ENCODE peak calls at places on chromosomes 6 and 20, in five cellular contexts. One of them, this sample, is unnamed.
A peak's percentile ranks its signal among the peaks of the same experiment; 100 is the strongest.

GRCh38 chr6:133707456-133707855 is 181.5 kb upstream of the TCF21 start:
- DNase-seq in IMR-90: peak; percentile 97
- DNase-seq in H9: no peak
- DNase-seq in neuronal stem cell: no peak
- DNase-seq in H1: no peak
- DNase-seq in this sample: peak; percentile 91

GRCh38 chr20:6108330-6108729 is 14.5 kb downstream of the FERMT1 start:
- DNase-seq in IMR-90: no peak
- DNase-seq in H9: peak; percentile 34
- DNase-seq in neuronal stem cell: no peak
- DNase-seq in H1: no peak
- DNase-seq in this sample: no peak

GRCh38 chr6:109867970-109868358 is 110.1 kb upstream of the GPR6 start:
- DNase-seq in IMR-90: no peak
- DNase-seq in H9: no peak
- DNase-seq in neuronal stem cell: no peak
- DNase-seq in H1: no peak
- DNase-seq in this sample: peak; percentile 57

GRCh38 chr6:153962548-153962947 is 76.5 kb upstream of the OPRM1 start:
- DNase-seq in IMR-90: no peak
- DNase-seq in H9: no peak
- DNase-seq in neuronal stem cell: no peak
- DNase-seq in H1: no peak
- DNase-seq in this sample: peak; percentile 11

GRCh38 chr6:134436281-134436815 is 118.4 kb upstream of the SGK1 start:
- DNase-seq in IMR-90: peak; percentile 99
- DNase-seq in H9: no peak
- DNase-seq in neuronal stem cell: no peak
- DNase-seq in H1: no peak
- DNase-seq in this sample: peak; percentile 98

GRCh38 chr6:83097204-83097603 is 29.7 kb downstream of the DOP1A start:
- DNase-seq in IMR-90: no peak
- DNase-seq in H9: no peak
- DNase-seq in neuronal stem cell: no peak
- DNase-seq in H1: no peak
- DNase-seq in this sample: no peak

GRCh38 chr20:49948178-49948577 is 12.0 kb downstream of the RNF114 start:
- DNase-seq in IMR-90: peak; percentile 52
- DNase-seq in H9: no peak
- DNase-seq in neuronal stem cell: no peak
- DNase-seq in H1: no peak
- DNase-seq in this sample: peak; percentile 79

GRCh38 chr6:7414811-7415210 is 25.2 kb downstream of the RIOK1 start:
- DNase-seq in IMR-90: peak; percentile 94
- DNase-seq in H9: no peak
- DNase-seq in neuronal stem cell: no peak
- DNase-seq in H1: no peak
- DNase-seq in this sample: peak; percentile 88

GRCh38 chr6:68740828-68741500 is 105.9 kb downstream of the ADGRB3 start:
- DNase-seq in IMR-90: no peak
- DNase-seq in H9: no peak
- DNase-seq in neuronal stem cell: no peak
- DNase-seq in H1: no peak
- DNase-seq in this sample: no peak

GRCh38 chr6:150600302-150601017 is 775 bp downstream of the PLEKHG1 start:
- DNase-seq in IMR-90: peak; percentile 26
- DNase-seq in H9: peak; percentile 83
- DNase-seq in neuronal stem cell: peak; percentile 84
- DNase-seq in H1: peak; percentile 73
- DNase-seq in this sample: peak; percentile 61

GRCh38 chr6:79574636-79575035 is 37.4 kb upstream of the LCA5 start:
- DNase-seq in IMR-90: peak; percentile 78
- DNase-seq in H9: peak; percentile 39
- DNase-seq in neuronal stem cell: no peak
- DNase-seq in H1: no peak
- DNase-seq in this sample: peak; percentile 73

GRCh38 chr20:62267543-62267942 is 29.2 kb downstream of the OSBPL2 start:
- DNase-seq in IMR-90: no peak
- DNase-seq in H9: no peak
- DNase-seq in neuronal stem cell: no peak
- DNase-seq in H1: no peak
- DNase-seq in this sample: no peak

GRCh38 chr6:124659427-124659826 is 302.8 kb upstream of the RNF217 start:
- DNase-seq in IMR-90: no peak
- DNase-seq in H9: no peak
- DNase-seq in neuronal stem cell: no peak
- DNase-seq in H1: no peak
- DNase-seq in this sample: no peak

GRCh38 chr6:167647333-167647732 is 179.4 kb upstream of the AFDN start:
- DNase-seq in IMR-90: no peak
- DNase-seq in H9: no peak
- DNase-seq in neuronal stem cell: no peak
- DNase-seq in H1: no peak
- DNase-seq in this sample: no peak

GRCh38 chr20:588476-588875 is 21.6 kb downstream of the TCF15 start:
- DNase-seq in IMR-90: no peak
- DNase-seq in H9: no peak
- DNase-seq in neuronal stem cell: no peak
- DNase-seq in H1: no peak
- DNase-seq in this sample: no peak

GRCh38 chr20:51306521-51307358 is 235.8 kb downstream of the NFATC2 start:
- DNase-seq in IMR-90: peak; percentile 70
- DNase-seq in H9: peak; percentile 91
- DNase-seq in neuronal stem cell: peak; percentile 74
- DNase-seq in H1: peak; percentile 92
- DNase-seq in this sample: peak; percentile 71

GRCh38 chr6:158972241-158973233 is 27.5 kb downstream of the RSPH3 start:
- DNase-seq in IMR-90: peak; percentile 69
- DNase-seq in H9: no peak
- DNase-seq in neuronal stem cell: no peak
- DNase-seq in H1: no peak
- DNase-seq in this sample: peak; percentile 61

GRCh38 chr6:135358251-135358821 is 139.2 kb downstream of the AHI1 start:
- DNase-seq in IMR-90: peak; percentile 97
- DNase-seq in H9: no peak
- DNase-seq in neuronal stem cell: no peak
- DNase-seq in H1: no peak
- DNase-seq in this sample: peak; percentile 84

GRCh38 chr20:48171626-48172025 is 386.3 kb upstream of the SULF2 start:
- DNase-seq in IMR-90: no peak
- DNase-seq in H9: no peak
- DNase-seq in neuronal stem cell: no peak
- DNase-seq in H1: no peak
- DNase-seq in this sample: no peak

GRCh38 chr6:157070403-157071107 is 252.8 kb downstream of the TMEM242 start:
- DNase-seq in IMR-90: no peak
- DNase-seq in H9: no peak
- DNase-seq in neuronal stem cell: no peak
- DNase-seq in H1: no peak
- DNase-seq in this sample: no peak

GRCh38 chr20:47143658-47144057 is 212.8 kb downstream of the ZMYND8 start:
- DNase-seq in IMR-90: no peak
- DNase-seq in H9: no peak
- DNase-seq in neuronal stem cell: no peak
- DNase-seq in H1: no peak
- DNase-seq in this sample: no peak

GRCh38 chr6:104603108-104603745 is 256.5 kb downstream of the HACE1 start:
- DNase-seq in IMR-90: no peak
- DNase-seq in H9: no peak
- DNase-seq in neuronal stem cell: no peak
- DNase-seq in H1: no peak
- DNase-seq in this sample: no peak

GRCh38 chr20:53734006-53734688 is 140.5 kb upstream of the ZNF217 start:
- DNase-seq in IMR-90: no peak
- DNase-seq in H9: no peak
- DNase-seq in neuronal stem cell: no peak
- DNase-seq in H1: no peak
- DNase-seq in this sample: no peak

GRCh38 chr6:55925292-55925691 is 49.9 kb upstream of the BMP5 start:
- DNase-seq in IMR-90: peak; percentile 94
- DNase-seq in H9: no peak
- DNase-seq in neuronal stem cell: no peak
- DNase-seq in H1: no peak
- DNase-seq in this sample: peak; percentile 78

GRCh38 chr6:161211380-161212035 is 62.4 kb downstream of the AGPAT4 start:
- DNase-seq in IMR-90: no peak
- DNase-seq in H9: no peak
- DNase-seq in neuronal stem cell: peak; percentile 12
- DNase-seq in H1: no peak
- DNase-seq in this sample: no peak

GRCh38 chr6:65937982-65938381 is 231.0 kb upstream of the EYS start:
- DNase-seq in IMR-90: no peak
- DNase-seq in H9: no peak
- DNase-seq in neuronal stem cell: no peak
- DNase-seq in H1: no peak
- DNase-seq in this sample: no peak

GRCh38 chr6:109743739-109744138 is 52.6 kb downstream of the FIG4 start:
- DNase-seq in IMR-90: peak; percentile 87
- DNase-seq in H9: no peak
- DNase-seq in neuronal stem cell: no peak
- DNase-seq in H1: no peak
- DNase-seq in this sample: peak; percentile 56

GRCh38 chr6:34062815-34063214 is 83.1 kb downstream of the GRM4 start:
- DNase-seq in IMR-90: no peak
- DNase-seq in H9: no peak
- DNase-seq in neuronal stem cell: no peak
- DNase-seq in H1: peak; percentile 64
- DNase-seq in this sample: no peak

GRCh38 chr6:124964084-124964763 is 2.0 kb downstream of the RNF217 start:
- DNase-seq in IMR-90: peak; percentile 65
- DNase-seq in H9: no peak
- DNase-seq in neuronal stem cell: no peak
- DNase-seq in H1: no peak
- DNase-seq in this sample: peak; percentile 74

GRCh38 chr6:135630789-135631376 is 133.3 kb upstream of the AHI1 start:
- DNase-seq in IMR-90: no peak
- DNase-seq in H9: peak; percentile 30
- DNase-seq in neuronal stem cell: no peak
- DNase-seq in H1: no peak
- DNase-seq in this sample: no peak

GRCh38 chr6:106372838-106373501 is 12.5 kb downstream of the CRYBG1 start:
- DNase-seq in IMR-90: no peak
- DNase-seq in H9: no peak
- DNase-seq in neuronal stem cell: no peak
- DNase-seq in H1: no peak
- DNase-seq in this sample: no peak

GRCh38 chr6:69337301-69337700 is 459.5 kb downstream of the LMBRD1 start:
- DNase-seq in IMR-90: no peak
- DNase-seq in H9: no peak
- DNase-seq in neuronal stem cell: no peak
- DNase-seq in H1: no peak
- DNase-seq in this sample: no peak

GRCh38 chr20:59742351-59743095 is 138.2 kb downstream of the PHACTR3 start:
- DNase-seq in IMR-90: no peak
- DNase-seq in H9: no peak
- DNase-seq in neuronal stem cell: no peak
- DNase-seq in H1: no peak
- DNase-seq in this sample: no peak

GRCh38 chr6:70108230-70108629 is 194.7 kb downstream of the COL9A1 start:
- DNase-seq in IMR-90: peak; percentile 35
- DNase-seq in H9: no peak
- DNase-seq in neuronal stem cell: peak; percentile 57
- DNase-seq in H1: no peak
- DNase-seq in this sample: peak; percentile 67

GRCh38 chr20:17634666-17635319 is 47.2 kb downstream of the RRBP1 start:
- DNase-seq in IMR-90: no peak
- DNase-seq in H9: no peak
- DNase-seq in neuronal stem cell: no peak
- DNase-seq in H1: no peak
- DNase-seq in this sample: no peak
- H3K4me1 ChIP-seq in IMR-90: no peaks in the 10 kb centered on the region
- H3K4me1 ChIP-seq in H9: no peaks in the 10 kb centered on the region
- H3K4me1 ChIP-seq in neuronal stem cell: peaks cover 14% of the 10 kb centered on the region
- H3K4me1 ChIP-seq in H1: peaks cover 7% of the 10 kb centered on the region
- H3K4me1 ChIP-seq in this sample: peaks cover 21% of the 10 kb centered on the region

GRCh38 chr6:10429638-10430427 is 15.0 kb upstream of the TFAP2A start:
- DNase-seq in IMR-90: peak; percentile 52
- DNase-seq in H9: no peak
- DNase-seq in neuronal stem cell: peak; percentile 23
- DNase-seq in H1: peak; percentile 50
- DNase-seq in this sample: peak; percentile 70

GRCh38 chr6:10425177-10425972 is 10.5 kb upstream of the TFAP2A start:
- DNase-seq in IMR-90: no peak
- DNase-seq in H9: no peak
- DNase-seq in neuronal stem cell: no peak
- DNase-seq in H1: no peak
- DNase-seq in this sample: no peak

GRCh38 chr6:10425973-10426780 is 11.3 kb upstream of the TFAP2A start:
- DNase-seq in IMR-90: no peak
- DNase-seq in H9: peak; percentile 55
- DNase-seq in neuronal stem cell: no peak
- DNase-seq in H1: peak; percentile 74
- DNase-seq in this sample: peak; percentile 52

GRCh38 chr6:10424005-10424404 is 9.1 kb upstream of the TFAP2A start:
- DNase-seq in IMR-90: no peak
- DNase-seq in H9: no peak
- DNase-seq in neuronal stem cell: no peak
- DNase-seq in H1: peak; percentile 50
- DNase-seq in this sample: no peak

GRCh38 chr6:10426781-10427279 is 12.0 kb upstream of the TFAP2A start:
- DNase-seq in IMR-90: no peak
- DNase-seq in H9: no peak
- DNase-seq in neuronal stem cell: no peak
- DNase-seq in H1: no peak
- DNase-seq in this sample: no peak
- H4K8ac ChIP-seq in IMR-90: peak overlapping the region; percentile 38
- H4K8ac ChIP-seq in H9: no peak overlapping the region
- H4K8ac ChIP-seq in neuronal stem cell: no peak overlapping the region
- H4K8ac ChIP-seq in H1: no peak overlapping the region
- H4K8ac ChIP-seq in this sample: no peak overlapping the region

GRCh38 chr6:44061375-44062104 is 65.7 kb downstream of the MRPL14 start:
- DNase-seq in IMR-90: peak; percentile 84
- DNase-seq in H9: no peak
- DNase-seq in neuronal stem cell: no peak
- DNase-seq in H1: no peak
- DNase-seq in this sample: peak; percentile 83
- H4K91ac ChIP-seq in IMR-90: peak overlapping the region; percentile 85
- H4K91ac ChIP-seq in H9: no peak overlapping the region
- H4K91ac ChIP-seq in neuronal stem cell: no peak overlapping the region
- H4K91ac ChIP-seq in H1: peak overlapping the region; percentile 80
- H4K91ac ChIP-seq in this sample: no peak overlapping the region

GRCh38 chr6:39124114-39124513 is 9.1 kb upstream of the SAYSD1 start:
- DNase-seq in IMR-90: no peak
- DNase-seq in H9: no peak
- DNase-seq in neuronal stem cell: no peak
- DNase-seq in H1: no peak
- DNase-seq in this sample: no peak

GRCh38 chr6:39113788-39114187 is 1.2 kb downstream of the SAYSD1 start:
- DNase-seq in IMR-90: no peak
- DNase-seq in H9: no peak
- DNase-seq in neuronal stem cell: no peak
- DNase-seq in H1: no peak
- DNase-seq in this sample: peak; percentile 2

GRCh38 chr6:39114395-39114706 is 635 bp downstream of the SAYSD1 start:
- DNase-seq in IMR-90: no peak
- DNase-seq in H9: no peak
- DNase-seq in neuronal stem cell: no peak
- DNase-seq in H1: no peak
- DNase-seq in this sample: no peak

GRCh38 chr6:39114707-39115599 is at the start of gene SAYSD1:
- DNase-seq in IMR-90: peak; percentile 88
- DNase-seq in H9: peak; percentile 95
- DNase-seq in neuronal stem cell: peak; percentile 92
- DNase-seq in H1: peak; percentile 94
- DNase-seq in this sample: peak; percentile 90

GRCh38 chr6:39118921-39119320 is 3.9 kb upstream of the SAYSD1 start:
- DNase-seq in IMR-90: no peak
- DNase-seq in H9: no peak
- DNase-seq in neuronal stem cell: no peak
- DNase-seq in H1: no peak
- DNase-seq in this sample: no peak
- H3K4me1 ChIP-seq in IMR-90: peaks cover 4% of the 10 kb centered on the region
- H3K4me1 ChIP-seq in H9: no peaks in the 10 kb centered on the region
- H3K4me1 ChIP-seq in neuronal stem cell: peaks cover 4% of the 10 kb centered on the region
- H3K4me1 ChIP-seq in H1: no peaks in the 10 kb centered on the region
- H3K4me1 ChIP-seq in this sample: peaks cover 3% of the 10 kb centered on the region

This sample was measured in mesenchymal stem cell.